ENCODE peak calls at places on chromosomes 3 and 15, in four cellular contexts. T is A549, H is mammary epithelial cell, N is SK-N-MC. Y is an unnamed sample.

GRCh38 chr15:24898715-24899278 is 56.0 kb upstream of the SNRPN start:
- DNase-seq in T (no peak), H (no peak), N (no peak), Y (no peak)

GRCh38 chr3:27467545-27467944 is 16.6 kb downstream of the SLC4A7 start:
- DNase-seq in T (peak), H (peak), N (peak), Y (no peak)

GRCh38 chr15:43209059-43209824 is 11.6 kb downstream of the EPB42 start:
- DNase-seq in T (peak), H (no peak), N (no peak), Y (no peak)

GRCh38 chr15:62124176-62124952 is 40.7 kb downstream of the C2CD4B start:
- DNase-seq in T (peak), H (no peak), N (no peak), Y (peak)

GRCh38 chr3:135868801-135869200 is 96.7 kb upstream of the PPP2R3A start:
- DNase-seq in T (no peak), H (no peak), N (no peak), Y (no peak)

GRCh38 chr15:96247631-96248305 is 82.7 kb upstream of the NR2F2 start:
- DNase-seq in T (no peak), H (no peak), N (no peak), Y (no peak)

GRCh38 chr15:58224068-58224467 is 85.9 kb downstream of the AQP9 start:
- DNase-seq in T (no peak), H (no peak), N (no peak), Y (no peak)

GRCh38 chr15:69743091-69743490 is 290.5 kb downstream of the RPLP1 start:
- DNase-seq in T (no peak), H (no peak), N (no peak), Y (no peak)

GRCh38 chr3:81295906-81296305 is 465.5 kb downstream of the GBE1 start:
- DNase-seq in T (no peak), H (no peak), N (no peak), Y (no peak)

GRCh38 chr15:75712668-75713337 is at the start of gene CSPG4:
- DNase-seq in T (no peak), H (no peak), N (no peak), Y (no peak)

GRCh38 chr3:158152186-158152585 is 42.3 kb downstream of the RSRC1 start:
- DNase-seq in T (no peak), H (peak), N (no peak), Y (no peak)

GRCh38 chr15:68408526-68408925 is 23.4 kb downstream of the ITGA11 start:
- DNase-seq in T (no peak), H (no peak), N (no peak), Y (no peak)

GRCh38 chr3:58551636-58552180 is 14.7 kb upstream of the ACOX2 start:
- DNase-seq in T (no peak), H (no peak), N (no peak), Y (no peak)

GRCh38 chr3:191235331-191236314 is 36.6 kb downstream of the OSTN start:
- DNase-seq in T (no peak), H (peak), N (no peak), Y (no peak)

GRCh38 chr3:17639765-17640164 is 102.7 kb downstream of the TBC1D5 start:
- DNase-seq in T (peak), H (peak), N (no peak), Y (peak)

GRCh38 chr3:104323226-104323625 is 1043.5 kb upstream of the ALCAM start:
- DNase-seq in T (peak), H (no peak), N (no peak), Y (no peak)

GRCh38 chr3:67906256-67906655 is 251.8 kb upstream of the SUCLG2 start:
- DNase-seq in T (no peak), H (no peak), N (no peak), Y (no peak)

GRCh38 chr3:122689587-122689986 is 8.9 kb downstream of the PARP14 start:
- DNase-seq in T (peak), H (no peak), N (no peak), Y (no peak)

GRCh38 chr15:31257286-31257685 is 69.3 kb upstream of the KLF13 start:
- DNase-seq in T (no peak), H (no peak), N (no peak), Y (no peak)

GRCh38 chr3:176208915-176209314 is 988.4 kb downstream of the TBL1XR1 start:
- DNase-seq in T (no peak), H (no peak), N (no peak), Y (no peak)

GRCh38 chr3:126531051-126531330 is 7.0 kb downstream of the CHST13 start:
- DNase-seq in T (no peak), H (no peak), N (no peak), Y (no peak)

GRCh38 chr3:52495096-52495495 is at the start of gene STAB1:
- DNase-seq in T (no peak), H (no peak), N (no peak), Y (no peak)

GRCh38 chr3:126467611-126467955 is 8.1 kb downstream of the ZXDC start:
- DNase-seq in T (no peak), H (no peak), N (no peak), Y (no peak)

DNA sequence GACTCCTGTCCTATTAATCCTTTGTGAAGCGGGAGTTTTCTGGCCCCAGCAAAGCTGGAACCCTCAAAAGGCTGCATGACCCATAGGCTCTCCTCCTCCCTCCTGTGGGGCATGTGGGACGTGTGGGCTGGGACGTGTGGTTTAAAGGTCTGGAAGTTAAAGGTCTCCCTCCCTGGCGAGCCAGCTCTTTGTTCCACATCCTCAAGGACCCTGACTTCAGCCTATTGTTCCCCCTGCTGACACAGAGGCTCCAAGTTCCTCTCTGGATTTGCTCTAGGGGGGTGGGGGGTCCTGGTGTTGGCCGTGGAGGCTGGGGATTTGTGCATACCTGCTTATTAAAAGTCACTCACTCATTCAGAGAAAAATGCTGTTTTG is 44.2 kb downstream of the SMAD6 start:
- DNase-seq in T (no peak), H (no peak), N (no peak), Y (no peak)
- H3K27ac ChIP-seq in T (peak), H (no peak), N (no peak), Y (no peak)

DNA sequence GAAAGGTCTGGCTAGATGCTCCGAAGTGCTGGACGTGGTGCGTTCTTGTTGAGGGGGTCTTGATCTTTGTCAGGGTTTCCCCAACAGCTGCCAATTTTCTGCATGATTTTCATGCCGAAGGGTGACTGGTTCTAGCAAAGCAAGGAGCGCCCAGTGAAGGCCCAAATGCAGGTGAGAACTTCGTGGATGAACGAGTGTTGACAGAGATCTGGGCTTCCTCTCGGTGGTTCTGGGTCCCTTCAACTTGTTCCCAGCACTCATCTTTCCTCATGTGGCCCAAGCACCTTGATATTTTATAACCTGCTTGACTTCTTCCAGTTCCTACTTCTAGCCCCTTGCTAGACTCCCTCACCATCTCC is 40.8 kb upstream of the TFRC start:
- DNase-seq in T (no peak), H (no peak), N (no peak), Y (no peak)
- H3K27ac ChIP-seq in T (no peak), H (no peak), N (no peak), Y (no peak)

GRCh38 chr3:101939391-101939790 is 90.1 kb downstream of the NFKBIZ start:
- DNase-seq in T (no peak), H (no peak), N (no peak), Y (no peak)
- H3K27ac ChIP-seq in T (no peak), H (no peak), N (no peak), Y (peak)

GRCh38 chr3:194930439-194931204 is 244.9 kb downstream of the FAM43A start:
- DNase-seq in T (no peak), H (peak), N (no peak), Y (no peak)
- H3K27ac ChIP-seq in T (no peak), H (no peak), N (peak), Y (no peak)

Y was measured in epithelial cell of prostate.